ENCODE peak calls at places on chromosomes 2 and 18, in six cellular contexts. B, P, Q, H, S and J are unnamed samples.

GRCh38 chr18:54924948-54925347 is 34.3 kb downstream of the CCDC68 start:
- DNase-seq in Q (peak; percentile 64), P (no peak), B (no peak), H (no peak), S (peak; percentile 62), J (peak; percentile 9)

GRCh38 chr2:219496781-219497494 is 1.8 kb upstream of the GMPPA start:
- DNase-seq in Q (peak; percentile 40), H (no peak), S (no peak), B (no peak), P (no peak), J (no peak)

GRCh38 chr2:1995987-1996386 is 251.7 kb upstream of the PXDN start:
- DNase-seq in B (no peak), S (no peak), Q (peak; percentile 39), H (no peak), P (no peak), J (no peak)

GRCh38 chr2:126359494-126359893 is 296.5 kb upstream of the GYPC start:
- DNase-seq in B (no peak), Q (no peak), S (no peak), H (peak; percentile 40), P (no peak), J (peak; percentile 17)

GRCh38 chr2:25938345-25938744 is 44.0 kb downstream of the KIF3C start:
- DNase-seq in P (no peak), B (no peak), H (no peak), Q (no peak), S (no peak), J (no peak)

GRCh38 chr2:100793982-100794381 is 26.0 kb upstream of the NPAS2 start:
- DNase-seq in H (no peak), P (no peak), S (no peak), B (no peak), Q (peak; percentile 15), J (peak; percentile 13)

GRCh38 chr2:190683802-190684201 is 34.9 kb downstream of the NAB1 start:
- DNase-seq in Q (peak; percentile 70), H (no peak), S (no peak), B (no peak), P (no peak), J (no peak)

GRCh38 chr2:73172963-73173362 is 29.4 kb upstream of the NOTO start:
- DNase-seq in H (no peak), S (peak; percentile 32), Q (peak; percentile 45), P (no peak), B (no peak), J (peak; percentile 24)

GRCh38 chr2:203412555-203413331 is 84.5 kb downstream of the ABI2 start:
- DNase-seq in H (no peak), B (no peak), S (no peak), P (no peak), Q (no peak), J (peak; percentile 21)

GRCh38 chr2:196702641-196703040 is 63.1 kb downstream of the CCDC150 start:
- DNase-seq in B (no peak), S (peak; percentile 66), Q (no peak), P (no peak), H (no peak), J (peak; percentile 32)

GRCh38 chr2:238098854-238099708 is 1.1 kb upstream of the ESPNL start:
- DNase-seq in S (no peak), P (no peak), B (no peak), Q (no peak), H (peak; percentile 68), J (no peak)

GRCh38 chr2:25276569-25277465 is 64.9 kb downstream of the DNMT3A start:
- DNase-seq in B (peak; percentile 66), S (no peak), P (no peak), Q (no peak), H (peak; percentile 55), J (no peak)

GRCh38 chr2:26576565-26577441 is 64.4 kb downstream of the CIB4 start:
- DNase-seq in B (no peak), H (no peak), P (no peak), Q (no peak), S (peak; percentile 31), J (peak; percentile 16)

GRCh38 chr2:46390901-46391395 is 88.4 kb upstream of the TMEM247 start:
- DNase-seq in Q (no peak), B (no peak), P (no peak), S (no peak), H (no peak), J (no peak)